ENCODE peak calls at places on chromosome 12, in five cellular contexts. E is right lobe of liver, M is stomach, Y is tibial nerve, K is Peyer's patch. T is an unnamed sample.

GRCh38 chr12:10802587-10802986 is at the start of gene TAS2R7:
- DNase-seq in E (no peak), M (no peak), Y (no peak), K (no peak), T (no peak)

GRCh38 chr12:57758566-57759359 is 3.9 kb downstream of the MARCHF9 start:
- DNase-seq in E (no peak), M (no peak), Y (no peak), K (no peak), T (no peak)

GRCh38 chr12:62530596-62530995 is 64.0 kb downstream of the MON2 start:
- DNase-seq in E (no peak), M (no peak), Y (no peak), K (no peak), T (no peak)

GRCh38 chr12:953776-954175 is 4.3 kb upstream of the RAD52 start:
- DNase-seq in E (no peak), M (no peak), Y (no peak), K (no peak), T (no peak)

GRCh38 chr12:56661979-56662638 is 16.3 kb upstream of the ATP5F1B start:
- DNase-seq in E (no peak), M (no peak), Y (no peak), K (no peak), T (no peak)

GRCh38 chr12:47975036-47975620 is 11.7 kb downstream of the TMEM106C start:
- DNase-seq in E (no peak), M (no peak), Y (no peak), K (no peak), T (no peak)

GRCh38 chr12:78898416-78898815 is 33.8 kb downstream of the SYT1 start:
- DNase-seq in E (peak; percentile 42), M (no peak), Y (no peak), K (no peak), T (peak; percentile 55)

GRCh38 chr12:116473416-116473815 is 85.8 kb upstream of the MAP1LC3B2 start:
- DNase-seq in E (no peak), M (no peak), Y (no peak), K (no peak), T (no peak)

GRCh38 chr12:106304001-106304421 is 1.5 kb downstream of the TCP11L2 start:
- DNase-seq in E (no peak), M (no peak), Y (no peak), K (no peak), T (peak; percentile 23)

GRCh38 chr12:15996254-15996653 is 85.1 kb downstream of the DERA start:
- DNase-seq in E (no peak), M (no peak), Y (no peak), K (no peak), T (no peak)

GRCh38 chr12:111034148-111034910 is 114.0 kb upstream of the MYL2 start:
- DNase-seq in E (no peak), M (no peak), Y (no peak), K (no peak), T (no peak)

GRCh38 chr12:107184359-107184980 is 91.1 kb upstream of the CRY1 start:
- DNase-seq in E (no peak), M (no peak), Y (no peak), K (no peak), T (no peak)

GRCh38 chr12:79251356-79251755 is 386.8 kb downstream of the SYT1 start:
- DNase-seq in E (no peak), M (no peak), Y (no peak), K (no peak), T (no peak)

GRCh38 chr12:106584104-106585064 is 1.6 kb downstream of the RFX4 start:
- DNase-seq in E (no peak), M (no peak), Y (no peak), K (no peak), T (no peak)

GRCh38 chr12:68122236-68122920 is 37.2 kb downstream of the IFNG start:
- DNase-seq in E (no peak), M (no peak), Y (no peak), K (no peak), T (no peak)

GRCh38 chr12:50174971-50175715 is 8.0 kb upstream of the CERS5 start:
- DNase-seq in E (no peak), M (no peak), Y (no peak), K (no peak), T (no peak)

GRCh38 chr12:116137318-116137717 is 140.2 kb downstream of the MED13L start:
- DNase-seq in E (no peak), M (no peak), Y (no peak), K (no peak), T (no peak)

GRCh38 chr12:111413442-111414086 is 7.8 kb downstream of the SH2B3 start:
- DNase-seq in E (peak; percentile 85), M (no peak), Y (no peak), K (peak; percentile 71), T (no peak)

GRCh38 chr12:52186135-52186840 is 5.5 kb downstream of the KRT80 start:
- DNase-seq in E (no peak), M (no peak), Y (no peak), K (no peak), T (no peak)

GRCh38 chr12:111045941-111046340 is 125.6 kb upstream of the MYL2 start:
- DNase-seq in E (no peak), M (no peak), Y (no peak), K (no peak), T (no peak)

GRCh38 chr12:109919466-109919865 is 19.4 kb downstream of the TCHP start:
- DNase-seq in E (no peak), M (no peak), Y (no peak), K (peak; percentile 0), T (no peak)

GRCh38 chr12:19546611-19547162 is 107.4 kb downstream of the AEBP2 start:
- DNase-seq in E (no peak), M (no peak), Y (no peak), K (no peak), T (no peak)

GRCh38 chr12:97960741-97961608 is 498.4 kb downstream of the RMST start:
- DNase-seq in E (no peak), M (peak; percentile 28), Y (no peak), K (no peak), T (no peak)

GRCh38 chr12:99914206-99914605 is 70.5 kb downstream of the ANKS1B start:
- DNase-seq in E (no peak), M (no peak), Y (no peak), K (no peak), T (no peak)

GRCh38 chr12:39103552-39104165 is 198.3 kb upstream of the CPNE8 start:
- DNase-seq in E (no peak), M (no peak), Y (no peak), K (no peak), T (no peak)

GRCh38 chr12:3081886-3082285 is 4.7 kb downstream of the TSPAN9 start:
- DNase-seq in E (no peak), M (no peak), Y (no peak), K (no peak), T (no peak)

GRCh38 chr12:55720071-55720564 is at the start of gene RDH5:
- DNase-seq in E (peak; percentile 89), M (peak; percentile 87), Y (no peak), K (peak; percentile 85), T (no peak)

DNA sequence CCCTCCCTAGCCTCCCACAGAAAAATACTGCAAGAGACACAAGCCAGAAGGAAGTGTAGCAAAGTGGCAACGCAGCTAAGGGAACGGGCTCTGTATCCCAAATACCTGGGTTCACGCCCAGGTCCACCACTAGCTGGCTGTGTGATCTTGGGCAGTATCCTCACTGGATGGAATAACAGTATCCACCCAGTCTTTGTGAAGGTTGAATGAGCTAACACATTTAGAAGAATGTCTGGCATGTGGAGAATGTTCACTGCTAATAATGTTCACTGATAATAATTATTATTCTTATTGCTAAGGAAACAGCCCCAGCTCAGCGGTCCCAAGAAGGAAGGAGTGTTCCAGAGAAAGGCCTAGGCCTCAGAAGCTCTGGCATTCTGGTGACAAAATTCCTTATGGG is 70.9 kb downstream of the VWF start:
- DNase-seq in E (peak; percentile 10), M (no peak), Y (no peak), K (no peak), T (no peak)
- TF ChIP-seq CTCF in E (no peak), M (no peak), Y (no peak), K (no peak), T (no peak)

GRCh38 chr12:14946856-14947255 is 8.5 kb upstream of the ERP27 start:
- DNase-seq in E (no peak), M (no peak), Y (no peak), K (no peak), T (no peak)
- TF ChIP-seq POLR2A in E (no peak), M (no peak), Y (no peak), K (no peak), T (no peak)

GRCh38 chr12:4809013-4809448 is 88.8 kb downstream of the GALNT8 start:
- DNase-seq in E (no peak), M (no peak), Y (no peak), K (no peak), T (no peak)

GRCh38 chr12:4807813-4808212 is 87.6 kb downstream of the GALNT8 start:
- DNase-seq in E (no peak), M (no peak), Y (no peak), K (no peak), T (no peak)

GRCh38 chr12:4807116-4807783 is 87.0 kb downstream of the GALNT8 start:
- DNase-seq in E (no peak), M (no peak), Y (no peak), K (no peak), T (no peak)

GRCh38 chr12:4810219-4810671 is 90.0 kb downstream of the GALNT8 start:
- DNase-seq in E (no peak), M (no peak), Y (no peak), K (no peak), T (no peak)

DNA sequence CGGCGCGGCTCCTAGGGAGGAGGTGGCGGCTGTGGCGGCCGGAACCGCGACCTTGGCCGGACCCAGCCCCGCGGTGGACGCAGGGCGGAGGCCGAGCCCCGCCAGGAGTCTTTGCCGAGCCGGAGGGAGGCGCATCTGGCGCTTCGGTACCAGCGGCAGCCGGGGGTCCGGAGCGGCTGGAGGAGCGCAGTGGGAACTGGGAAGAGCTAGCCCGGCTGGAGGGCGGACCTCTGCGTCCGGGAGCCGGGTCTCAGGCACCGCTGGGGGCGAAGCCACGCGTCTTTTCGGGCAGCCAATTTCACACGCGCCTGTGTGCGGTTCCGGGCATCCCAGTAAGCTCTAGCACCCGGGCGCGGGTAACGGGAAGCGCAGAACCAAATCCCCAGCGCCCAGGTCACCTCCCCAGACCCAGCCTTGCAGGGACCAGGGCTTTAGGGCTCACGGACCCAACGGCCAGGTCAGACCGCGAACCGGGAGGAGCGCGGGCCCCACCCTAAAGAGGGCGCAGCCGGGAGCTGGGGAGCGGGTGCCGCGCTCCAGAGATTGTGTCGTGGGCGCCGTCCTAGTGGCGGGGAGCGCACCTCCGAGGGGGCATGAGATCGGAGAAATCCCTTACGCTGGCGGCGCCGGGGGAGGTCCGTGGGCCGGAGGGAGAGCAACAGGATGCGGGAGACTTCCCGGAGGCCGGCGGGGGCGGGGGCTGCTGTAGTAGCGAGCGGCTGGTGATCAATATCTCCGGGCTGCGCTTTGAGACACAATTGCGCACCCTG is 89.4 kb downstream of the GALNT8 start:
- DNase-seq in E (no peak), M (no peak), Y (no peak), K (no peak), T (no peak)
- H3K4me3 ChIP-seq in E (no peak overlapping the region), M (peak overlapping the region; percentile 47), Y (peak overlapping the region; percentile 37), K (peak overlapping the region; percentile 50), T (peak overlapping the region; percentile 18)

DNA sequence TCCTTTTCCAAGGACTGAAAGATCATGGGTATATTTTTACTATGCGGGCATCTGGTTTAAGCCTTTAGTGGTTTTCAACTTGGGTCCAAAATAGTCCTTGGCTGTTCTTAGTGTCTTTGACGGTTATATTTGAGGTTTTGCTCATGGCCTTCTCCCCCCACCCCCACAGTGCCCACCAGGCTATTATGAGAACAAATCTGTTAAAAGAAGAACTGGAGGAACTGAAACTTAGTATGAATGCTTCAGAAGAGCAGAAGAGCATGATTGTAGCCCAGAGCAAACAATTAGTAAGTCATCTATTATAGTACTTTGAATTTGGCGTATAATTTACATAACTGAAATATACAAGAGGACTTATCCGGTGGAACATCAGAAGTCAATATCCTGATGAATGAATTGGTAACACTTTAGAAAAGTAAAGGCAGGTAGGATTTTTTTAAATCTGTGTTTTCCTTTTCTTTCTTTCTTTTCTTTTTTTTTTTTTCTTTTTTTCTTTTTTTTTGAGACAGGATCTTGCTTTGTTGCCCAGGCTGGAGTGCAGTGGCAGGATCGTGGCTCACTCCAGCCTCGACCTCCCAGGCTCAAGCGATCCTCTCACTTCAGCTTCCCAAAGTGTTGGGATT is 71.8 kb upstream of the BCAT1 start:
- DNase-seq in E (no peak), M (no peak), Y (no peak), K (no peak), T (no peak)
- TF ChIP-seq CTCF in E (no peak), M (no peak), Y (no peak), K (no peak), T (no peak)